ENCODE peak calls at places on chromosomes 2 and 18, in six cellular contexts. One of them, this sample, is unnamed.

GRCh38 chr2:226431301-226431955 is 368.2 kb downstream of the IRS1 start:
- DNase-seq in trophoblast cell: no peak
- DNase-seq in neuronal stem cell: no peak
- DNase-seq in mesenchymal stem cell: peak
- DNase-seq in H1: no peak
- DNase-seq in IMR-90: peak
- DNase-seq in this sample: no peak

GRCh38 chr2:217291259-217291658 is 431.4 kb upstream of the TNP1 start:
- DNase-seq in IMR-90: no peak
- DNase-seq in mesenchymal stem cell: no peak
- DNase-seq in neuronal stem cell: no peak
- DNase-seq in trophoblast cell: peak
- DNase-seq in H1: no peak
- DNase-seq in this sample: no peak

GRCh38 chr2:57549642-57550102 is 496.9 kb upstream of the VRK2 start:
- DNase-seq in mesenchymal stem cell: peak
- DNase-seq in H1: no peak
- DNase-seq in IMR-90: no peak
- DNase-seq in neuronal stem cell: no peak
- DNase-seq in trophoblast cell: no peak
- DNase-seq in this sample: no peak

GRCh38 chr2:132692816-132693215 is 22.8 kb upstream of the LYPD1 start:
- DNase-seq in trophoblast cell: no peak
- DNase-seq in H1: no peak
- DNase-seq in neuronal stem cell: no peak
- DNase-seq in mesenchymal stem cell: no peak
- DNase-seq in IMR-90: peak
- DNase-seq in this sample: no peak

GRCh38 chr2:219142329-219142728 is 18.3 kb downstream of the NHEJ1 start:
- DNase-seq in IMR-90: peak
- DNase-seq in neuronal stem cell: no peak
- DNase-seq in H1: no peak
- DNase-seq in trophoblast cell: no peak
- DNase-seq in mesenchymal stem cell: peak
- DNase-seq in this sample: no peak

GRCh38 chr2:117085256-117085655 is 729.2 kb upstream of the DDX18 start:
- DNase-seq in H1: no peak
- DNase-seq in IMR-90: no peak
- DNase-seq in trophoblast cell: no peak
- DNase-seq in mesenchymal stem cell: no peak
- DNase-seq in neuronal stem cell: no peak
- DNase-seq in this sample: no peak

GRCh38 chr2:127177617-127178278 is 42.4 kb downstream of the CYP27C1 start:
- DNase-seq in mesenchymal stem cell: no peak
- DNase-seq in neuronal stem cell: no peak
- DNase-seq in H1: no peak
- DNase-seq in IMR-90: no peak
- DNase-seq in trophoblast cell: no peak
- DNase-seq in this sample: no peak

GRCh38 chr2:232873292-232873908 is 3.3 kb downstream of the SNORC start:
- DNase-seq in IMR-90: no peak
- DNase-seq in trophoblast cell: no peak
- DNase-seq in mesenchymal stem cell: no peak
- DNase-seq in neuronal stem cell: no peak
- DNase-seq in H1: no peak
- DNase-seq in this sample: no peak

GRCh38 chr18:62784966-62785413 is 69.6 kb downstream of the PHLPP1 start:
- DNase-seq in H1: no peak
- DNase-seq in mesenchymal stem cell: peak
- DNase-seq in trophoblast cell: no peak
- DNase-seq in IMR-90: peak
- DNase-seq in neuronal stem cell: no peak
- DNase-seq in this sample: no peak

GRCh38 chr2:144671695-144672094 is 151.8 kb upstream of the ZEB2 start:
- DNase-seq in mesenchymal stem cell: no peak
- DNase-seq in H1: no peak
- DNase-seq in neuronal stem cell: no peak
- DNase-seq in IMR-90: peak
- DNase-seq in trophoblast cell: peak
- DNase-seq in this sample: no peak

DNA sequence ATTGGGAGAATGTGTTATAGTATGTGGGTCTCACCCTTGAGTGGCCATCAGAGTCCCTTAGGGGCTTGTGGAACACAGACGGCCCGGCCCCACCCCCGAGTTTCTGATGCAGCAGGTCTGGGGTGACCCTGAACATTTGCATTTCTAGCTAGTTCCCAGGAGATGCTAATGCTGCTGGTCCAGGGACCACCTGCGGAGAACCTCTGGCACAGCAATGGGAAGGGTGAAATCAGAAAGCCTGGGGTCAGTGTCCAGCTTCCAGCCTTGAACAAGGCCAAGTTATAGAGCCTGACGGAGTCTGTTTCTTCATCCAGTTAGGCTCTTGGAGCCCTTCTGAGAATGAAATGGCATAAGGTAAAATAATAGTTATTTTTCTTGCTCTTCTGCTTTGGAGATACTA is 126.5 kb downstream of the RGPD3 start:
- DNase-seq in trophoblast cell: no peak
- DNase-seq in mesenchymal stem cell: no peak
- DNase-seq in IMR-90: no peak
- DNase-seq in H1: no peak
- DNase-seq in neuronal stem cell: no peak
- DNase-seq in this sample: no peak
- H2AFZ ChIP-seq in trophoblast cell: no peak
- H2AFZ ChIP-seq in mesenchymal stem cell: no peak
- H2AFZ ChIP-seq in IMR-90: peak
- H2AFZ ChIP-seq in H1: no peak
- H2AFZ ChIP-seq in neuronal stem cell: no peak
- H2AFZ ChIP-seq in this sample: no peak

GRCh38 chr2:128362889-128363228 is 44.2 kb upstream of the HS6ST1 start:
- DNase-seq in neuronal stem cell: peak
- DNase-seq in mesenchymal stem cell: peak
- DNase-seq in H1: peak
- DNase-seq in trophoblast cell: peak
- DNase-seq in IMR-90: peak
- DNase-seq in this sample: peak
- H4K91ac ChIP-seq in neuronal stem cell: no peak
- H4K91ac ChIP-seq in mesenchymal stem cell: no peak
- H4K91ac ChIP-seq in H1: peak
- H4K91ac ChIP-seq in trophoblast cell: peak
- H4K91ac ChIP-seq in IMR-90: peak
- H4K91ac ChIP-seq in this sample: no peak

DNA sequence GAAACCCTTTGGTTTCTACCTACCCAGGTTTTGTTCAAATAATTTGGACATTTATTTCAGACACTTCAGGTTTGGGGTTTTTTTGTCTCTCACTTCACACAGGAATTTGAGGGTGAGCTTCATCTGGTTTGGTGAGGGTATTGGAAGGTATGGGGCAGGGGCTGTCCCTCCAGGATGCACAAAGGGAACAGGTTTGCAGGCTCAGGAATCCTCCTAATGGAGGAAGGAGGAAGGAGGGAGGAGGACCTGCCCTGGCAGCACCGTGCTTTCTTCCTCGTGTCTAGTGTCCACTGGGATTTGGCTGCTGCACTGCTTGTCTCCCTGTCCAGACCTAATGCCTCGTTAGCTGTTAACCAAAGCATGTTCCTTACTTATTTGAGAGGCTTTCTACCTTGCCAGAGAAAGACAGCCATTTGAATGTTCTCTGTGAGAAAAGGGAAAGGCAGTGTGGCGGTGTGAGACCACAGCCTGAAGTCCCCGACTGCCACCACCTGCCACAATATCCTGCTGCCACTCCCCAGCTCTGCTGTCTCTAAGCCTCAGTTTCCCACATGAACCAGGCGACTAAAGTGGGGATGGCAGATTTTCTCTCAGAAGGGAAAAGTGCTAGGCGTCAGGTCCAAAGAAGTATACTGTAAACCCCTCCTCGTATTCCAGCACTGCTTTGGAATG is 2.2 kb upstream of the SLC4A5 start:
- DNase-seq in IMR-90: no peak
- DNase-seq in mesenchymal stem cell: no peak
- DNase-seq in neuronal stem cell: no peak
- DNase-seq in H1: no peak
- DNase-seq in trophoblast cell: no peak
- DNase-seq in this sample: no peak
- H2AFZ ChIP-seq in IMR-90: no peak
- H2AFZ ChIP-seq in mesenchymal stem cell: no peak
- H2AFZ ChIP-seq in neuronal stem cell: no peak
- H2AFZ ChIP-seq in H1: no peak
- H2AFZ ChIP-seq in trophoblast cell: no peak
- H2AFZ ChIP-seq in this sample: no peak

GRCh38 chr2:238742066-238742465 is 105.8 kb upstream of the TWIST2 start:
- DNase-seq in mesenchymal stem cell: no peak
- DNase-seq in neuronal stem cell: no peak
- DNase-seq in IMR-90: no peak
- DNase-seq in trophoblast cell: no peak
- DNase-seq in H1: no peak
- DNase-seq in this sample: no peak

GRCh38 chr2:238742664-238743063 is 105.2 kb upstream of the TWIST2 start:
- DNase-seq in mesenchymal stem cell: no peak
- DNase-seq in IMR-90: no peak
- DNase-seq in H1: no peak
- DNase-seq in trophoblast cell: no peak
- DNase-seq in neuronal stem cell: no peak
- DNase-seq in this sample: no peak

GRCh38 chr2:238743243-238744068 is 104.4 kb upstream of the TWIST2 start:
- DNase-seq in IMR-90: no peak
- DNase-seq in neuronal stem cell: no peak
- DNase-seq in trophoblast cell: no peak
- DNase-seq in H1: no peak
- DNase-seq in mesenchymal stem cell: no peak
- DNase-seq in this sample: no peak

GRCh38 chr2:238739668-238740067 is 108.2 kb upstream of the TWIST2 start:
- DNase-seq in mesenchymal stem cell: no peak
- DNase-seq in trophoblast cell: no peak
- DNase-seq in neuronal stem cell: no peak
- DNase-seq in H1: no peak
- DNase-seq in IMR-90: no peak
- DNase-seq in this sample: no peak

GRCh38 chr2:238741277-238741676 is 106.6 kb upstream of the TWIST2 start:
- DNase-seq in IMR-90: no peak
- DNase-seq in mesenchymal stem cell: no peak
- DNase-seq in neuronal stem cell: no peak
- DNase-seq in H1: no peak
- DNase-seq in trophoblast cell: no peak
- DNase-seq in this sample: no peak
- H4K91ac ChIP-seq in IMR-90: no peak
- H4K91ac ChIP-seq in mesenchymal stem cell: no peak
- H4K91ac ChIP-seq in neuronal stem cell: no peak
- H4K91ac ChIP-seq in H1: no peak
- H4K91ac ChIP-seq in trophoblast cell: no peak
- H4K91ac ChIP-seq in this sample: no peak

This sample was measured in H9.